ENCODE peak calls at places on chromosomes 1 and 21, in six cellular contexts. X, C, M, T, A and V are unnamed samples.

GRCh38 chr1:167829868-167830267 is 84.1 kb downstream of the ADCY10 start:
- DNase-seq in X (peak; percentile 13), C (no peak), M (no peak), T (no peak), A (no peak), V (no peak)

GRCh38 chr1:62836856-62837540 is 53.1 kb downstream of the ATG4C start:
- DNase-seq in X (no peak), C (no peak), M (no peak), T (no peak), A (no peak), V (no peak)

GRCh38 chr1:183198463-183198862 is 12.4 kb downstream of the LAMC2 start:
- DNase-seq in X (no peak), C (peak; percentile 86), M (no peak), T (no peak), A (no peak), V (no peak)

GRCh38 chr21:35664683-35665082 is 395.6 kb downstream of the SETD4 start:
- DNase-seq in X (no peak), C (no peak), M (no peak), T (no peak), A (peak; percentile 13), V (no peak)

GRCh38 chr1:50474859-50475809 is 51.9 kb upstream of the DMRTA2 start:
- DNase-seq in X (peak; percentile 55), C (peak; percentile 7), M (no peak), T (no peak), A (no peak), V (no peak)

GRCh38 chr21:28908351-28908750 is 84.3 kb downstream of the LTN1 start:
- DNase-seq in X (no peak), C (no peak), M (no peak), T (no peak), A (no peak), V (no peak)

GRCh38 chr1:117107364-117107763 is 14.2 kb downstream of the TRIM45 start:
- DNase-seq in X (no peak), C (no peak), M (no peak), T (no peak), A (no peak), V (no peak)

GRCh38 chr1:159009287-159009686 is 420 bp upstream of the IFI16 start:
- DNase-seq in X (no peak), C (no peak), M (no peak), T (no peak), A (no peak), V (peak; percentile 30)

GRCh38 chr1:55352080-55352800 is 137.1 kb upstream of the USP24 start:
- DNase-seq in X (no peak), C (peak; percentile 31), M (no peak), T (no peak), A (no peak), V (no peak)

GRCh38 chr1:94327001-94327685 is 89.8 kb upstream of the ARHGAP29 start:
- DNase-seq in X (peak; percentile 10), C (peak; percentile 67), M (no peak), T (no peak), A (no peak), V (no peak)

GRCh38 chr1:60848583-60849188 is 233.7 kb upstream of the NFIA start:
- DNase-seq in X (peak; percentile 54), C (peak; percentile 59), M (peak; percentile 33), T (peak; percentile 20), A (no peak), V (peak; percentile 54)

GRCh38 chr1:221371671-221372070 is 370.2 kb downstream of the DUSP10 start:
- DNase-seq in X (peak; percentile 25), C (no peak), M (no peak), T (no peak), A (no peak), V (no peak)

GRCh38 chr21:29499734-29500343 is 201.1 kb downstream of the BACH1 start:
- DNase-seq in X (peak; percentile 75), C (peak; percentile 55), M (peak; percentile 14), T (no peak), A (peak; percentile 34), V (no peak)

GRCh38 chr1:40317394-40318074 is 448 bp upstream of the COL9A2 start:
- DNase-seq in X (peak; percentile 3), C (no peak), M (no peak), T (no peak), A (peak; percentile 32), V (no peak)

GRCh38 chr1:154821083-154821482 is 49.0 kb downstream of the KCNN3 start:
- DNase-seq in X (no peak), C (peak; percentile 23), M (no peak), T (no peak), A (no peak), V (no peak)

GRCh38 chr1:40391688-40392145 is 18.2 kb downstream of the SMAP2 start:
- DNase-seq in X (peak; percentile 84), C (no peak), M (no peak), T (no peak), A (no peak), V (peak; percentile 37)